ENCODE peak calls at places on chromosome 18, in eight cellular contexts. I is GM13976, M is BE2C, E is AG09319, Q is HFF-Myc, O is AG04450, X is thoracic aorta, A is uterus. Y is an unnamed sample.

GRCh38 chr18:51211552-51211951 is 14.1 kb upstream of the MEX3C start:
- DNase-seq in M (no peak), I (peak), Q (no peak), O (no peak), E (no peak), A (no peak), X (no peak), Y (peak)

GRCh38 chr18:59268722-59269562 is 4.3 kb downstream of the RAX start:
- DNase-seq in I (peak), O (no peak), M (peak), Q (no peak), X (no peak), A (no peak), E (no peak), Y (peak)

GRCh38 chr18:51666717-51667320 is 469.3 kb upstream of the MEX3C start:
- DNase-seq in Q (no peak), M (peak), X (no peak), I (no peak), E (no peak), A (no peak), O (no peak), Y (no peak)

GRCh38 chr18:70228546-70228945 is 23.1 kb upstream of the RTTN start:
- DNase-seq in E (no peak), X (no peak), I (no peak), Q (no peak), A (no peak), M (no peak), O (no peak), Y (no peak)

GRCh38 chr18:31102941-31103340 is 720 bp upstream of the DSC2 start:
- DNase-seq in Q (no peak), I (no peak), M (no peak), A (no peak), E (no peak), X (no peak), O (no peak), Y (no peak)

GRCh38 chr18:27185025-27185763 is at the start of gene CHST9:
- DNase-seq in X (no peak), I (peak), O (no peak), E (no peak), M (no peak), A (no peak), Q (no peak), Y (peak)

GRCh38 chr18:78587626-78588600 is 391.7 kb upstream of the SALL3 start:
- DNase-seq in A (no peak), I (no peak), E (no peak), O (no peak), M (no peak), X (no peak), Q (no peak), Y (no peak)

GRCh38 chr18:57789105-57789504 is 14.0 kb downstream of the ATP8B1 start:
- DNase-seq in X (no peak), M (no peak), Q (no peak), I (no peak), O (no peak), A (no peak), E (no peak), Y (no peak)

GRCh38 chr18:27863780-27864430 is 313.0 kb downstream of the CDH2 start:
- DNase-seq in Q (no peak), O (no peak), E (no peak), A (no peak), M (no peak), X (no peak), I (no peak), Y (no peak)

GRCh38 chr18:37309059-37309458 is 256.5 kb downstream of the CELF4 start:
- DNase-seq in A (no peak), E (no peak), I (no peak), O (no peak), Q (no peak), M (no peak), X (no peak), Y (no peak)

GRCh38 chr18:36284671-36285295 is 12.7 kb upstream of the FHOD3 start:
- DNase-seq in M (peak), I (peak), E (no peak), O (peak), A (no peak), X (no peak), Q (peak), Y (peak)

GRCh38 chr18:34651586-34652369 is 58.3 kb upstream of the DTNA start:
- DNase-seq in M (no peak), I (no peak), A (no peak), O (no peak), Q (no peak), X (no peak), E (no peak), Y (no peak)

GRCh38 chr18:10872297-10872696 is 277.1 kb downstream of the PIEZO2 start:
- DNase-seq in X (no peak), A (no peak), E (no peak), O (no peak), Q (no peak), M (no peak), I (no peak), Y (no peak)

GRCh38 chr18:71018816-71019215 is 730.0 kb downstream of the SOCS6 start:
- DNase-seq in E (no peak), I (no peak), Q (no peak), O (no peak), X (no peak), M (no peak), A (no peak), Y (no peak)

GRCh38 chr18:10340821-10341220 is 113.6 kb upstream of the APCDD1 start:
- DNase-seq in A (no peak), Q (no peak), X (no peak), M (no peak), E (no peak), I (no peak), O (no peak), Y (no peak)

GRCh38 chr18:49619792-49620191 is 57.9 kb downstream of the LIPG start:
- DNase-seq in I (no peak), X (no peak), A (no peak), M (no peak), Q (no peak), E (no peak), O (no peak), Y (no peak)

GRCh38 chr18:3060667-3061580 is 48.0 kb upstream of the LPIN2 start:
- DNase-seq in O (no peak), A (no peak), E (no peak), M (no peak), Q (no peak), I (peak), X (no peak), Y (peak)

GRCh38 chr18:36321636-36322407 is 24.3 kb downstream of the FHOD3 start:
- DNase-seq in Q (no peak), M (no peak), I (no peak), X (no peak), E (no peak), O (no peak), A (no peak), Y (no peak)

GRCh38 chr18:26436176-26437031 is 111.9 kb downstream of the KCTD1 start:
- DNase-seq in E (peak), X (no peak), Q (peak), M (no peak), I (no peak), A (no peak), O (peak), Y (no peak)

GRCh38 chr18:50178601-50179000 is 16.3 kb downstream of the MYO5B start:
- DNase-seq in O (no peak), M (no peak), I (no peak), X (no peak), E (no peak), Q (no peak), A (no peak), Y (no peak)

GRCh38 chr18:36672437-36673344 is 156.1 kb downstream of the TPGS2 start:
- DNase-seq in Q (no peak), O (no peak), I (no peak), M (no peak), E (peak), A (no peak), X (no peak), Y (peak)

GRCh38 chr18:61502472-61502871 is 169.2 kb downstream of the CDH20 start:
- DNase-seq in A (peak), M (peak), O (peak), E (peak), I (peak), X (no peak), Q (peak), Y (peak)
- TF ChIP-seq CTCF in A (peak), M (peak), O (peak), E (peak), I (peak), X (peak), Q (peak), Y (peak)

GRCh38 chr18:13530879-13531387 is 195.4 kb downstream of the FAM210A start:
- DNase-seq in I (peak), Q (peak), X (peak), M (peak), E (peak), A (no peak), O (no peak), Y (peak)
- TF ChIP-seq CTCF in I (peak), Q (peak), X (peak), M (peak), E (peak), A (peak), O (peak), Y (peak)

DNA sequence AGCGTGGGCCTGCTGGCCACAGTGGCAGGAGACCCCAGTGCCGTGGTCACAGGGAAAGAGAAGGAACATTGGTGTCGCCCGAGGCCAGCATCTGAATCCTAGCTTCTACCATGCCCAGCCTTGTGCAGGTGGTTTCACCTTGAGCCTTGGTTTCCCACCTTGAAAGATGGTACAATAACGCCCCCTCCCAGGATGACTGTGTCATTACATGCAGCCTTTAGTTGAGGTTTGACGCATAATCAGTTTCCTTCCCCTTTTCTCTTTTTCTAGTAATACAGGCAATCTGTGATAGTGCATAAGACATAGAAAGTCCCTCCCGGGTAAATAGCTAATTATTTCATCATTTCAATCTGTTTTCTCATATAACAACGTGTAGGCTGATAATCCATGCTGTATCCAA is 29.9 kb upstream of the ZNF407 start:
- DNase-seq in A (no peak), Q (no peak), E (no peak), I (no peak), M (no peak), X (no peak), O (no peak), Y (no peak)
- TF ChIP-seq CTCF in A (no peak), Q (no peak), E (no peak), I (no peak), M (no peak), X (no peak), O (no peak), Y (no peak)

DNA sequence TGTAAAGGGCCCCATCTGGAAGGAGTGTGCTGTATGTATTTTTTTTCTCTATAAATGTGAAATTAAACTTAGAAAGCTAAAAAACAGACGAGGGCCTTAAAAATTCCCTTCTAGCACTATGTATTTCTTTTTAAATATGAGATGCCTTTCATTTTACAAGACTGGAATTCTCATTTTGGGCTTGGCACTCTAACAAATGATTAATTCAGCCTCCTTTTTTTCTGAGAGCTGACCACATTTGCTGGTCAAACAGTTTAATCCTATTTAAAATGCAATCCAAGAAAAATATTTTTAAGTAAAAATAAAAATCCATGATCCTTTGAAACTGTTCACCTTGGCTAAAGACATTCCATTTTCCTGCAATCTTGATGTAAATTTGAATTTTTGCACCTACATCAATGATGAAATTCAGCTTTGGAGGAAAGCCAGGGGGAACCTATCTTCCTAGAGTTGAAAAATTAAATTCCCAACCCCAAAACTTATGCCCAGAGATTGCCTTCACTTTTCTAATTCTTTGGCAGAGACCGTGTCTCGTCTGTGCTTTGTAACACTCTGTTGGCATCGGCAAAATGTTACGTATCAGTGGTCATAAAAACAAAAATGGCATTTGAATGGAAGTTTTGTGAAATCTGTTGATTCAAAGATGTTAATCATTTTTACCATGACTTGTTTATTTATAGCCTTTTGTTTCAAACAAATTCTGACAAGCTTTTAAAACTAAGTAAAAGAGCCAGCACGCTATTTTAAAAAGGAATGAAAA is 284.5 kb downstream of the ZNF521 start:
- DNase-seq in X (no peak), A (no peak), M (no peak), I (no peak), E (no peak), O (no peak), Q (no peak), Y (no peak)
- TF ChIP-seq CTCF in X (no peak), A (no peak), M (no peak), I (no peak), E (no peak), O (no peak), Q (no peak), Y (no peak)